ENCODE peak calls at places on chromosomes 11 and 22, in five cellular contexts. L is cardiac muscle cell, G is SK-N-SH, K is ascending aorta, U is uterus. B is an unnamed sample.

GRCh38 chr11:114154271-114155047 is 94.9 kb downstream of the ZBTB16 start:
- DNase-seq in U (no peak), L (peak; percentile 97), K (peak; percentile 92), G (no peak), B (peak; percentile 79)

GRCh38 chr11:113957016-113957415 is 17.9 kb upstream of the HTR3A start:
- DNase-seq in U (no peak), L (no peak), K (no peak), G (no peak), B (no peak)

GRCh38 chr22:44860311-44860710 is 107.9 kb downstream of the ARHGAP8 start:
- DNase-seq in G (no peak), U (no peak), K (no peak), L (no peak), B (no peak)

GRCh38 chr11:1934326-1935155 is 12.6 kb upstream of the MRPL23 start:
- DNase-seq in L (no peak), K (no peak), U (peak; percentile 12), G (no peak), B (peak; percentile 45)

GRCh38 chr11:88886796-88887195 is 179.0 kb downstream of the GRM5 start:
- DNase-seq in K (no peak), U (no peak), G (peak; percentile 4), L (peak; percentile 42), B (no peak)

GRCh38 chr11:27460158-27460565 is 12.4 kb downstream of the LGR4 start:
- DNase-seq in U (no peak), L (no peak), G (no peak), K (no peak), B (no peak)

GRCh38 chr11:877565-877964 is 33.0 kb downstream of the CHID1 start:
- DNase-seq in L (no peak), K (no peak), U (no peak), G (peak; percentile 71), B (no peak)

GRCh38 chr22:31083377-31083768 is 2.3 kb downstream of the SMTN start:
- DNase-seq in U (no peak), G (peak; percentile 7), L (no peak), K (no peak), B (no peak)

GRCh38 chr22:48715511-48715910 is 1112.2 kb downstream of the BRD1 start:
- DNase-seq in L (no peak), U (no peak), G (no peak), K (no peak), B (no peak)

GRCh38 chr11:117232911-117233409 is 489 bp downstream of the RNF214 start:
- DNase-seq in L (no peak), U (no peak), K (no peak), G (peak; percentile 83), B (peak; percentile 38)

GRCh38 chr11:65180877-65181568 is 705 bp upstream of the CAPN1 start:
- DNase-seq in U (peak; percentile 63), L (peak; percentile 72), G (peak; percentile 96), K (peak; percentile 75), B (peak; percentile 69)

GRCh38 chr22:20573176-20573829 is 65.9 kb downstream of the MED15 start:
- DNase-seq in G (no peak), U (no peak), L (no peak), K (no peak), B (no peak)

GRCh38 chr22:36860821-36861659 is at the start of gene NCF4:
- DNase-seq in U (no peak), L (no peak), K (peak; percentile 83), G (no peak), B (peak; percentile 55)

GRCh38 chr11:44312876-44313275 is 2.9 kb upstream of the ALX4 start:
- DNase-seq in G (no peak), L (no peak), U (no peak), K (no peak), B (no peak)

GRCh38 chr11:67031791-67032561 is 9.0 kb downstream of the SYT12 start:
- DNase-seq in U (no peak), K (no peak), L (no peak), G (no peak), B (no peak)

GRCh38 chr11:134151083-134151747 is 72.6 kb downstream of the NCAPD3 start:
- DNase-seq in G (no peak), U (no peak), K (no peak), L (no peak), B (no peak)

GRCh38 chr11:48012051-48012391 is 31.7 kb downstream of the PTPRJ start:
- DNase-seq in K (no peak), G (no peak), L (no peak), U (no peak), B (no peak)

GRCh38 chr11:96045622-96046456 is 121.9 kb upstream of the MTMR2 start:
- DNase-seq in G (peak; percentile 24), K (peak; percentile 86), L (peak; percentile 88), U (peak; percentile 54), B (peak; percentile 29)

GRCh38 chr11:33324211-33324985 is 67.2 kb downstream of the HIPK3 start:
- DNase-seq in L (no peak), K (no peak), U (no peak), G (no peak), B (no peak)

GRCh38 chr11:21861314-21861713 is 331.6 kb upstream of the ANO5 start:
- DNase-seq in K (no peak), U (no peak), G (no peak), L (no peak), B (no peak)

GRCh38 chr22:49331223-49331815 is 496.4 kb downstream of the BRD1 start:
- DNase-seq in L (no peak), G (no peak), U (no peak), K (no peak), B (no peak)

GRCh38 chr22:25176175-25176574 is 23.5 kb upstream of the CRYBB3 start:
- DNase-seq in K (no peak), L (no peak), G (no peak), U (no peak), B (no peak)

GRCh38 chr11:2774173-2775082 is 74.6 kb upstream of the KCNQ1OT1 start:
- DNase-seq in U (no peak), K (peak; percentile 60), G (no peak), L (no peak), B (no peak)

GRCh38 chr11:46370253-46370652 is 11.2 kb upstream of the MDK start:
- DNase-seq in U (no peak), G (no peak), K (no peak), L (no peak), B (no peak)

GRCh38 chr11:56819916-56820315 is 71.4 kb upstream of the OR9G4 start:
- DNase-seq in L (no peak), G (no peak), U (no peak), K (no peak), B (no peak)

GRCh38 chr11:26030419-26030818 is 301.5 kb upstream of the ANO3 start:
- DNase-seq in G (no peak), U (no peak), K (no peak), L (no peak), B (no peak)

GRCh38 chr11:26027887-26028286 is 304.0 kb upstream of the ANO3 start:
- DNase-seq in G (no peak), L (no peak), K (no peak), U (no peak), B (no peak)

GRCh38 chr11:26025680-26026079 is 306.2 kb upstream of the ANO3 start:
- DNase-seq in K (no peak), U (no peak), L (peak; percentile 38), G (no peak), B (no peak)

DNA sequence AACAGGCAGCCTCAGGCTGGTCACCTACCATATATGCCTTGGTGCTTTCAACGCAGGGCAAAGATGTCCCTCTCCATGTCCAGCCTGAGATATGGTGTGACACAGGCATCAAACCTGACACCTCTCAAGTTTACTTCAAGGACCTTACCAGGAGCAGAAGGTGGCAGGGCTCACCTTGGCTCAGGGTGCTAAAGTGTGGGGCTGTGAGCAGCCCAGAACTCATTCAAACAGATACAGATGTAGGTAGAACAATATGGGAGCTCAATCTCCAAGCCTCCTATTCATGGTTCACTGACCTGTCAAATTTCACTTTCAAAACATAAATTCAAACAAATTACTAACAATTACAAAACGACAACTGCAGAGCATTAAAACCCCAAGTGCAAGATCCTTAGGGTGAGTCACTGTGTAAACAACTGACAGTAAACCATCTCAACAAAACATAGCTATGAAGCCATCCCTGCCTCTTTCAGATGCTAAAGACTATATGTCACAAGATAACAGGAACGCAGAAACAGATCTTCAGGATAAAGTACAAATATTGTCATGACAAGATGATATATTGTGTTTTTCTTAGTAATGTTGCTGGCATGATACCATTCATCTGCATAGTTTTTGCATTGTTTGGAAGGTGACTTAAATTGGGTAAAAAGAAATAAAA is 303.5 kb upstream of the ANO3 start:
- DNase-seq in U (no peak), L (no peak), G (no peak), K (no peak), B (no peak)
- H3K27ac ChIP-seq in U (no peak overlapping the region), L (no peak overlapping the region), G (no peak overlapping the region), K (no peak overlapping the region), B (no peak overlapping the region)

GRCh38 chr11:62615521-62615920 is 2.5 kb downstream of the ROM1 start:
- DNase-seq in G (no peak), U (no peak), L (no peak), K (no peak), B (no peak)

GRCh38 chr11:62614275-62614674 is 1.2 kb downstream of the ROM1 start:
- DNase-seq in K (no peak), U (no peak), L (no peak), G (no peak), B (no peak)

GRCh38 chr11:62611705-62612365 is 740 bp downstream of the EML3 start:
- DNase-seq in K (peak; percentile 78), U (peak; percentile 74), G (peak; percentile 67), L (peak; percentile 87), B (peak; percentile 76)

GRCh38 chr11:62612366-62613274 is at the start of the genes EML3 and ROM1:
- DNase-seq in K (peak; percentile 97), U (peak; percentile 95), G (peak; percentile 97), L (peak; percentile 97), B (peak; percentile 95)

GRCh38 chr11:62613275-62613864 is 313 bp downstream of the ROM1 start:
- DNase-seq in L (no peak), G (no peak), U (no peak), K (peak; percentile 80), B (no peak)
- H3K27ac ChIP-seq in L (peak overlapping the region; percentile 76), G (peak overlapping the region; percentile 92), U (peak overlapping the region; percentile 99), K (peak overlapping the region; percentile 98), B (peak overlapping the region; percentile 94)

GRCh38 chr11:3832816-3833215 is 7.9 kb downstream of the RHOG start:
- DNase-seq in K (no peak), L (no peak), U (no peak), G (no peak), B (no peak)
- H3K27ac ChIP-seq in K (no peak overlapping the region), L (no peak overlapping the region), U (no peak overlapping the region), G (no peak overlapping the region), B (no peak overlapping the region)

DNA sequence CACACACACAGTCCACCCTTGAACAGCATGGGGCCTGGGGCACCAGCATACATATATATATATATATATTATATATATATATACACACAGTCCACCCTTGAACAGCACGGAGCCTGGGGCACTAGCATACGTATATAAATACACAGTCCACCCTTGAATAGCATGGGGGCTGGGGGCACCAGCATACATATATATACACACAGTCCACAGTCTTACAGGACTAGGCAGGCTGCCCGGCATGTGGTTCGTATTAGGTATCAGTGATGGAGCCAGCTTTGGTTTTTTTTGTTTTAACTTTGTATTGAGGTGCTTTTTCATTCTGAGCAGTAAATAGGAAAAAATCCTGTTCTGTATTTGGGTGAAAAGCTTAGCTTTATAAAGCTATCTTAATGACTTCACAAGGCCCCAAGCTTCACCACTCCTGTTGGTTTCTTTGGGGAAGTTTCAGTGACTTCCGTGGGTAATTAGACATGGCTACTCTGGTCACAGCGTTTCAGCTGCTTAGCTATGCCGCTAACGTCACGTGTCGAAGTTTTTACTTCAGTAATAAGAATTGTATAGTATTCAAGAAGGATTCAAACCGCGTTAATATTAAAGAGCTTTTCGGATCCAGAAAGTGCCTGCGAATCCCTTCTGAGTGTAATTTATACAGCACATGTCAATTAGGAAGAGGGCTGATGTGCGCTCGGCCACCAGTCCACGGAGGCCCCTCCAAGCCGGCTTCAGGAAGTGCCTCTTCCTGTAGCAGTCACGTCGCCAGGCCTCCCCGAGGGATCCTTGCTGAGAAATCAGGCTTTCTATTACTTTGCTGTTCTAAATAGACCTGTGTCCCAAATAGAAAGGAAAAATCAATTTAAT is 179.7 kb downstream of the TBC1D22A start:
- DNase-seq in L (no peak), G (no peak), U (no peak), K (no peak), B (no peak)
- H3K27ac ChIP-seq in L (no peak overlapping the region), G (no peak overlapping the region), U (peak overlapping the region; percentile 46), K (peak overlapping the region; percentile 21), B (peak overlapping the region; percentile 68)

B was measured in psoas muscle.